ENCODE peak calls at places on chromosomes 7 and 10, in seven cellular contexts. A is stimulated activated CD8-positive, alpha-beta memory T cell treated with anti-CD3 and anti-CD28 coated beads, Interleukin-15, amount 100 ng/mL, for 4 hours; L is nucleus accumbens; D is stimulated activated CD4-positive, alpha-beta T cell treated with anti-CD3 and anti-CD28 coated beads, Interleukin-2, amount 100 ng/mL, for 24 hours; R is right lobe of liver; G is stomach; K is Caki2. P is an unnamed sample.

GRCh38 chr10:119357389-119358139 is 150.2 kb downstream of the GRK5 start:
- DNase-seq in A (no peak), G (peak; percentile 55), D (no peak), K (no peak), R (peak; percentile 69), L (no peak), P (no peak)

GRCh38 chr7:129108583-129108982 is 35.9 kb upstream of the TSPAN33 start:
- DNase-seq in R (no peak), A (no peak), K (peak; percentile 17), G (no peak), L (no peak), D (no peak), P (no peak)

GRCh38 chr10:49187950-49188761 is at the start of gene TMEM273:
- DNase-seq in A (peak; percentile 29), D (no peak), G (peak; percentile 49), K (peak; percentile 79), L (peak; percentile 82), R (peak; percentile 84), P (peak; percentile 80)

GRCh38 chr10:76984559-76985443 is 652.8 kb downstream of the KCNMA1 start:
- DNase-seq in L (peak; percentile 41), G (peak; percentile 81), A (peak; percentile 17), K (peak; percentile 58), R (peak; percentile 68), D (peak; percentile 69), P (peak; percentile 71)

GRCh38 chr10:500876-501275 is 188.6 kb downstream of the DIP2C start:
- DNase-seq in R (no peak), A (no peak), K (no peak), G (no peak), D (no peak), L (no peak), P (peak; percentile 37)

GRCh38 chr7:11668727-11669126 is 163.3 kb downstream of the THSD7A start:
- DNase-seq in R (no peak), K (no peak), L (no peak), G (no peak), A (no peak), D (no peak), P (no peak)

GRCh38 chr7:66039094-66039493 is 36.5 kb upstream of the ASL start:
- DNase-seq in A (no peak), R (no peak), K (no peak), G (no peak), D (no peak), L (no peak), P (no peak)

GRCh38 chr10:71978476-71978875 is 14.3 kb downstream of the CHST3 start:
- DNase-seq in R (no peak), K (no peak), D (no peak), A (no peak), G (peak; percentile 64), L (no peak), P (no peak)

GRCh38 chr7:44279286-44279685 is 46.1 kb downstream of the CAMK2B start:
- DNase-seq in R (peak; percentile 30), K (no peak), G (no peak), A (no peak), D (no peak), L (no peak), P (peak; percentile 30)

GRCh38 chr7:30136743-30137485 is 2.1 kb downstream of the MTURN start:
- DNase-seq in K (no peak), D (no peak), G (no peak), L (no peak), A (no peak), R (no peak), P (no peak)

GRCh38 chr10:95346715-95347401 is 56.1 kb upstream of the PDLIM1 start:
- DNase-seq in L (no peak), K (peak; percentile 52), R (no peak), D (no peak), G (no peak), A (no peak), P (no peak)

GRCh38 chr10:81876253-81876731 is 1.3 kb downstream of the NRG3 start:
- DNase-seq in D (no peak), K (peak; percentile 68), R (no peak), G (no peak), A (no peak), L (peak; percentile 67), P (no peak)

GRCh38 chr10:128070161-128070560 is 56.1 kb downstream of the MKI67 start:
- DNase-seq in D (no peak), K (no peak), G (no peak), L (no peak), R (no peak), A (no peak), P (no peak)

GRCh38 chr7:35430547-35431153 is 176.8 kb upstream of the TBX20 start:
- DNase-seq in A (no peak), K (no peak), R (no peak), G (no peak), L (no peak), D (no peak), P (no peak)

GRCh38 chr10:125633517-125633999 is 49.4 kb downstream of the TEX36 start:
- DNase-seq in L (no peak), D (no peak), R (no peak), K (peak; percentile 2), A (no peak), G (no peak), P (no peak)

GRCh38 chr7:104973909-104974415 is 40.0 kb upstream of the KMT2E start:
- DNase-seq in D (no peak), G (no peak), R (no peak), K (no peak), A (no peak), L (no peak), P (no peak)

GRCh38 chr10:96584035-96584434 is 2.8 kb downstream of the TM9SF3 start:
- DNase-seq in G (no peak), R (no peak), K (no peak), A (no peak), D (no peak), L (no peak), P (no peak)

GRCh38 chr7:117811696-117812095 is 61.5 kb downstream of the CTTNBP2 start:
- DNase-seq in L (no peak), D (no peak), A (no peak), R (no peak), K (no peak), G (no peak), P (no peak)

GRCh38 chr10:100888957-100889356 is 23.8 kb upstream of the SLF2 start:
- DNase-seq in D (no peak), K (no peak), G (no peak), A (no peak), R (no peak), L (no peak), P (no peak)

P was measured in lower lobe of right lung.